ENCODE peak calls at places on chromosome 18, in eight cellular contexts. One of them, this sample, is unnamed.

GRCh38 chr18:2891526-2892431 is 45.0 kb downstream of the EMILIN2 start:
- DNase-seq in AG10803: no peak
- DNase-seq in substantia nigra: no peak
- DNase-seq in stimulated activated CD4-positive, alpha-beta T cell treated with anti-CD3 and anti-CD28 coated beads, Interleukin-2, amount 100 ng/mL, for 24 hours: no peak
- DNase-seq in cardiac muscle cell: peak; percentile 34
- DNase-seq in adipocyte: no peak
- DNase-seq in stimulated activated CD8-positive, alpha-beta memory T cell treated with anti-CD3 and anti-CD28 coated beads, Interleukin-4, amount 100 ng/mL, for 24 hours: no peak
- DNase-seq in naive thymus-derived CD4-positive, alpha-beta T cell: peak; percentile 37
- DNase-seq in this sample: no peak

GRCh38 chr18:68803371-68803770 is 5.5 kb downstream of the CCDC102B start:
- DNase-seq in AG10803: peak; percentile 96
- DNase-seq in substantia nigra: no peak
- DNase-seq in stimulated activated CD4-positive, alpha-beta T cell treated with anti-CD3 and anti-CD28 coated beads, Interleukin-2, amount 100 ng/mL, for 24 hours: no peak
- DNase-seq in cardiac muscle cell: no peak
- DNase-seq in adipocyte: peak; percentile 92
- DNase-seq in stimulated activated CD8-positive, alpha-beta memory T cell treated with anti-CD3 and anti-CD28 coated beads, Interleukin-4, amount 100 ng/mL, for 24 hours: no peak
- DNase-seq in naive thymus-derived CD4-positive, alpha-beta T cell: no peak
- DNase-seq in this sample: no peak

GRCh38 chr18:74652392-74652988 is 54.8 kb downstream of the ZNF407 start:
- DNase-seq in AG10803: peak; percentile 49
- DNase-seq in substantia nigra: no peak
- DNase-seq in stimulated activated CD4-positive, alpha-beta T cell treated with anti-CD3 and anti-CD28 coated beads, Interleukin-2, amount 100 ng/mL, for 24 hours: no peak
- DNase-seq in cardiac muscle cell: peak; percentile 65
- DNase-seq in adipocyte: peak; percentile 87
- DNase-seq in stimulated activated CD8-positive, alpha-beta memory T cell treated with anti-CD3 and anti-CD28 coated beads, Interleukin-4, amount 100 ng/mL, for 24 hours: no peak
- DNase-seq in naive thymus-derived CD4-positive, alpha-beta T cell: peak; percentile 36
- DNase-seq in this sample: peak; percentile 28

GRCh38 chr18:9293948-9294347 is 40.6 kb upstream of the TWSG1 start:
- DNase-seq in AG10803: no peak
- DNase-seq in substantia nigra: no peak
- DNase-seq in stimulated activated CD4-positive, alpha-beta T cell treated with anti-CD3 and anti-CD28 coated beads, Interleukin-2, amount 100 ng/mL, for 24 hours: no peak
- DNase-seq in cardiac muscle cell: no peak
- DNase-seq in adipocyte: no peak
- DNase-seq in stimulated activated CD8-positive, alpha-beta memory T cell treated with anti-CD3 and anti-CD28 coated beads, Interleukin-4, amount 100 ng/mL, for 24 hours: no peak
- DNase-seq in naive thymus-derived CD4-positive, alpha-beta T cell: no peak
- DNase-seq in this sample: no peak

GRCh38 chr18:55552498-55553189 is 35.3 kb downstream of the TCF4 start:
- DNase-seq in AG10803: no peak
- DNase-seq in substantia nigra: no peak
- DNase-seq in stimulated activated CD4-positive, alpha-beta T cell treated with anti-CD3 and anti-CD28 coated beads, Interleukin-2, amount 100 ng/mL, for 24 hours: no peak
- DNase-seq in cardiac muscle cell: no peak
- DNase-seq in adipocyte: no peak
- DNase-seq in stimulated activated CD8-positive, alpha-beta memory T cell treated with anti-CD3 and anti-CD28 coated beads, Interleukin-4, amount 100 ng/mL, for 24 hours: no peak
- DNase-seq in naive thymus-derived CD4-positive, alpha-beta T cell: no peak
- DNase-seq in this sample: no peak

GRCh38 chr18:62842898-62843297 is 127.6 kb downstream of the PHLPP1 start:
- DNase-seq in AG10803: no peak
- DNase-seq in substantia nigra: no peak
- DNase-seq in stimulated activated CD4-positive, alpha-beta T cell treated with anti-CD3 and anti-CD28 coated beads, Interleukin-2, amount 100 ng/mL, for 24 hours: no peak
- DNase-seq in cardiac muscle cell: no peak
- DNase-seq in adipocyte: no peak
- DNase-seq in stimulated activated CD8-positive, alpha-beta memory T cell treated with anti-CD3 and anti-CD28 coated beads, Interleukin-4, amount 100 ng/mL, for 24 hours: no peak
- DNase-seq in naive thymus-derived CD4-positive, alpha-beta T cell: no peak
- DNase-seq in this sample: no peak

GRCh38 chr18:46563317-46563716 is 93.7 kb downstream of the LOXHD1 start:
- DNase-seq in AG10803: no peak
- DNase-seq in substantia nigra: no peak
- DNase-seq in stimulated activated CD4-positive, alpha-beta T cell treated with anti-CD3 and anti-CD28 coated beads, Interleukin-2, amount 100 ng/mL, for 24 hours: no peak
- DNase-seq in cardiac muscle cell: no peak
- DNase-seq in adipocyte: no peak
- DNase-seq in stimulated activated CD8-positive, alpha-beta memory T cell treated with anti-CD3 and anti-CD28 coated beads, Interleukin-4, amount 100 ng/mL, for 24 hours: no peak
- DNase-seq in naive thymus-derived CD4-positive, alpha-beta T cell: no peak
- DNase-seq in this sample: no peak

GRCh38 chr18:61448316-61448715 is 115.1 kb downstream of the CDH20 start:
- DNase-seq in AG10803: no peak
- DNase-seq in substantia nigra: no peak
- DNase-seq in stimulated activated CD4-positive, alpha-beta T cell treated with anti-CD3 and anti-CD28 coated beads, Interleukin-2, amount 100 ng/mL, for 24 hours: no peak
- DNase-seq in cardiac muscle cell: no peak
- DNase-seq in adipocyte: no peak
- DNase-seq in stimulated activated CD8-positive, alpha-beta memory T cell treated with anti-CD3 and anti-CD28 coated beads, Interleukin-4, amount 100 ng/mL, for 24 hours: no peak
- DNase-seq in naive thymus-derived CD4-positive, alpha-beta T cell: no peak
- DNase-seq in this sample: no peak

GRCh38 chr18:56937874-56938273 is 209.0 kb upstream of the BOD1L2 start:
- DNase-seq in AG10803: no peak
- DNase-seq in substantia nigra: no peak
- DNase-seq in stimulated activated CD4-positive, alpha-beta T cell treated with anti-CD3 and anti-CD28 coated beads, Interleukin-2, amount 100 ng/mL, for 24 hours: no peak
- DNase-seq in cardiac muscle cell: no peak
- DNase-seq in adipocyte: no peak
- DNase-seq in stimulated activated CD8-positive, alpha-beta memory T cell treated with anti-CD3 and anti-CD28 coated beads, Interleukin-4, amount 100 ng/mL, for 24 hours: no peak
- DNase-seq in naive thymus-derived CD4-positive, alpha-beta T cell: no peak
- DNase-seq in this sample: no peak

GRCh38 chr18:36120297-36120696 is 8.8 kb downstream of the SLC39A6 start:
- DNase-seq in AG10803: no peak
- DNase-seq in substantia nigra: no peak
- DNase-seq in stimulated activated CD4-positive, alpha-beta T cell treated with anti-CD3 and anti-CD28 coated beads, Interleukin-2, amount 100 ng/mL, for 24 hours: no peak
- DNase-seq in cardiac muscle cell: no peak
- DNase-seq in adipocyte: no peak
- DNase-seq in stimulated activated CD8-positive, alpha-beta memory T cell treated with anti-CD3 and anti-CD28 coated beads, Interleukin-4, amount 100 ng/mL, for 24 hours: no peak
- DNase-seq in naive thymus-derived CD4-positive, alpha-beta T cell: no peak
- DNase-seq in this sample: no peak

GRCh38 chr18:32072321-32072720 is 19.4 kb upstream of the RNF138 start:
- DNase-seq in AG10803: no peak
- DNase-seq in substantia nigra: no peak
- DNase-seq in stimulated activated CD4-positive, alpha-beta T cell treated with anti-CD3 and anti-CD28 coated beads, Interleukin-2, amount 100 ng/mL, for 24 hours: no peak
- DNase-seq in cardiac muscle cell: no peak
- DNase-seq in adipocyte: no peak
- DNase-seq in stimulated activated CD8-positive, alpha-beta memory T cell treated with anti-CD3 and anti-CD28 coated beads, Interleukin-4, amount 100 ng/mL, for 24 hours: no peak
- DNase-seq in naive thymus-derived CD4-positive, alpha-beta T cell: peak; percentile 48
- DNase-seq in this sample: peak; percentile 13

GRCh38 chr18:35406666-35407065 is 29.5 kb upstream of the ZNF396 start:
- DNase-seq in AG10803: no peak
- DNase-seq in substantia nigra: no peak
- DNase-seq in stimulated activated CD4-positive, alpha-beta T cell treated with anti-CD3 and anti-CD28 coated beads, Interleukin-2, amount 100 ng/mL, for 24 hours: no peak
- DNase-seq in cardiac muscle cell: no peak
- DNase-seq in adipocyte: no peak
- DNase-seq in stimulated activated CD8-positive, alpha-beta memory T cell treated with anti-CD3 and anti-CD28 coated beads, Interleukin-4, amount 100 ng/mL, for 24 hours: no peak
- DNase-seq in naive thymus-derived CD4-positive, alpha-beta T cell: no peak
- DNase-seq in this sample: no peak

GRCh38 chr18:53698907-53699306 is 525.6 kb downstream of the MBD2 start:
- DNase-seq in AG10803: peak; percentile 37
- DNase-seq in substantia nigra: peak; percentile 2
- DNase-seq in stimulated activated CD4-positive, alpha-beta T cell treated with anti-CD3 and anti-CD28 coated beads, Interleukin-2, amount 100 ng/mL, for 24 hours: no peak
- DNase-seq in cardiac muscle cell: peak; percentile 79
- DNase-seq in adipocyte: peak; percentile 75
- DNase-seq in stimulated activated CD8-positive, alpha-beta memory T cell treated with anti-CD3 and anti-CD28 coated beads, Interleukin-4, amount 100 ng/mL, for 24 hours: no peak
- DNase-seq in naive thymus-derived CD4-positive, alpha-beta T cell: no peak
- DNase-seq in this sample: peak; percentile 3

GRCh38 chr18:10252952-10253680 is 201.3 kb upstream of the APCDD1 start:
- DNase-seq in AG10803: no peak
- DNase-seq in substantia nigra: no peak
- DNase-seq in stimulated activated CD4-positive, alpha-beta T cell treated with anti-CD3 and anti-CD28 coated beads, Interleukin-2, amount 100 ng/mL, for 24 hours: no peak
- DNase-seq in cardiac muscle cell: no peak
- DNase-seq in adipocyte: no peak
- DNase-seq in stimulated activated CD8-positive, alpha-beta memory T cell treated with anti-CD3 and anti-CD28 coated beads, Interleukin-4, amount 100 ng/mL, for 24 hours: no peak
- DNase-seq in naive thymus-derived CD4-positive, alpha-beta T cell: no peak
- DNase-seq in this sample: peak; percentile 25

GRCh38 chr18:50819027-50819726 is 639 bp downstream of the MRO start:
- DNase-seq in AG10803: peak; percentile 17
- DNase-seq in substantia nigra: peak; percentile 47
- DNase-seq in stimulated activated CD4-positive, alpha-beta T cell treated with anti-CD3 and anti-CD28 coated beads, Interleukin-2, amount 100 ng/mL, for 24 hours: no peak
- DNase-seq in cardiac muscle cell: peak; percentile 49
- DNase-seq in adipocyte: peak; percentile 29
- DNase-seq in stimulated activated CD8-positive, alpha-beta memory T cell treated with anti-CD3 and anti-CD28 coated beads, Interleukin-4, amount 100 ng/mL, for 24 hours: no peak
- DNase-seq in naive thymus-derived CD4-positive, alpha-beta T cell: no peak
- DNase-seq in this sample: peak; percentile 42

GRCh38 chr18:22267697-22268096 is 98.3 kb downstream of the GATA6 start:
- DNase-seq in AG10803: no peak
- DNase-seq in substantia nigra: no peak
- DNase-seq in stimulated activated CD4-positive, alpha-beta T cell treated with anti-CD3 and anti-CD28 coated beads, Interleukin-2, amount 100 ng/mL, for 24 hours: no peak
- DNase-seq in cardiac muscle cell: peak; percentile 75
- DNase-seq in adipocyte: no peak
- DNase-seq in stimulated activated CD8-positive, alpha-beta memory T cell treated with anti-CD3 and anti-CD28 coated beads, Interleukin-4, amount 100 ng/mL, for 24 hours: no peak
- DNase-seq in naive thymus-derived CD4-positive, alpha-beta T cell: no peak
- DNase-seq in this sample: no peak

GRCh38 chr18:23196119-23197004 is 61.1 kb downstream of the CABLES1 start:
- DNase-seq in AG10803: no peak
- DNase-seq in substantia nigra: no peak
- DNase-seq in stimulated activated CD4-positive, alpha-beta T cell treated with anti-CD3 and anti-CD28 coated beads, Interleukin-2, amount 100 ng/mL, for 24 hours: no peak
- DNase-seq in cardiac muscle cell: peak; percentile 12
- DNase-seq in adipocyte: no peak
- DNase-seq in stimulated activated CD8-positive, alpha-beta memory T cell treated with anti-CD3 and anti-CD28 coated beads, Interleukin-4, amount 100 ng/mL, for 24 hours: no peak
- DNase-seq in naive thymus-derived CD4-positive, alpha-beta T cell: no peak
- DNase-seq in this sample: no peak

GRCh38 chr18:10167759-10168158 is 253.9 kb downstream of the VAPA start:
- DNase-seq in AG10803: no peak
- DNase-seq in substantia nigra: no peak
- DNase-seq in stimulated activated CD4-positive, alpha-beta T cell treated with anti-CD3 and anti-CD28 coated beads, Interleukin-2, amount 100 ng/mL, for 24 hours: no peak
- DNase-seq in cardiac muscle cell: no peak
- DNase-seq in adipocyte: no peak
- DNase-seq in stimulated activated CD8-positive, alpha-beta memory T cell treated with anti-CD3 and anti-CD28 coated beads, Interleukin-4, amount 100 ng/mL, for 24 hours: no peak
- DNase-seq in naive thymus-derived CD4-positive, alpha-beta T cell: no peak
- DNase-seq in this sample: no peak

GRCh38 chr18:2391470-2391869 is 179.8 kb downstream of the METTL4 start:
- DNase-seq in AG10803: no peak
- DNase-seq in substantia nigra: no peak
- DNase-seq in stimulated activated CD4-positive, alpha-beta T cell treated with anti-CD3 and anti-CD28 coated beads, Interleukin-2, amount 100 ng/mL, for 24 hours: no peak
- DNase-seq in cardiac muscle cell: no peak
- DNase-seq in adipocyte: no peak
- DNase-seq in stimulated activated CD8-positive, alpha-beta memory T cell treated with anti-CD3 and anti-CD28 coated beads, Interleukin-4, amount 100 ng/mL, for 24 hours: no peak
- DNase-seq in naive thymus-derived CD4-positive, alpha-beta T cell: no peak
- DNase-seq in this sample: no peak

GRCh38 chr18:63159590-63159989 is 160.0 kb downstream of the BCL2 start:
- DNase-seq in AG10803: no peak
- DNase-seq in substantia nigra: no peak
- DNase-seq in stimulated activated CD4-positive, alpha-beta T cell treated with anti-CD3 and anti-CD28 coated beads, Interleukin-2, amount 100 ng/mL, for 24 hours: peak; percentile 38
- DNase-seq in cardiac muscle cell: no peak
- DNase-seq in adipocyte: no peak
- DNase-seq in stimulated activated CD8-positive, alpha-beta memory T cell treated with anti-CD3 and anti-CD28 coated beads, Interleukin-4, amount 100 ng/mL, for 24 hours: no peak
- DNase-seq in naive thymus-derived CD4-positive, alpha-beta T cell: no peak
- DNase-seq in this sample: no peak

GRCh38 chr18:49656098-49656591 is 94.3 kb downstream of the LIPG start:
- DNase-seq in AG10803: peak; percentile 8
- DNase-seq in substantia nigra: no peak
- DNase-seq in stimulated activated CD4-positive, alpha-beta T cell treated with anti-CD3 and anti-CD28 coated beads, Interleukin-2, amount 100 ng/mL, for 24 hours: no peak
- DNase-seq in cardiac muscle cell: no peak
- DNase-seq in adipocyte: peak; percentile 4
- DNase-seq in stimulated activated CD8-positive, alpha-beta memory T cell treated with anti-CD3 and anti-CD28 coated beads, Interleukin-4, amount 100 ng/mL, for 24 hours: no peak
- DNase-seq in naive thymus-derived CD4-positive, alpha-beta T cell: no peak
- DNase-seq in this sample: no peak

GRCh38 chr18:58690259-58690658 is 19.0 kb downstream of the MALT1 start:
- DNase-seq in AG10803: no peak
- DNase-seq in substantia nigra: no peak
- DNase-seq in stimulated activated CD4-positive, alpha-beta T cell treated with anti-CD3 and anti-CD28 coated beads, Interleukin-2, amount 100 ng/mL, for 24 hours: no peak
- DNase-seq in cardiac muscle cell: no peak
- DNase-seq in adipocyte: no peak
- DNase-seq in stimulated activated CD8-positive, alpha-beta memory T cell treated with anti-CD3 and anti-CD28 coated beads, Interleukin-4, amount 100 ng/mL, for 24 hours: no peak
- DNase-seq in naive thymus-derived CD4-positive, alpha-beta T cell: no peak
- DNase-seq in this sample: no peak

GRCh38 chr18:53551868-53552426 is 672.5 kb downstream of the MBD2 start:
- DNase-seq in AG10803: no peak
- DNase-seq in substantia nigra: no peak
- DNase-seq in stimulated activated CD4-positive, alpha-beta T cell treated with anti-CD3 and anti-CD28 coated beads, Interleukin-2, amount 100 ng/mL, for 24 hours: no peak
- DNase-seq in cardiac muscle cell: no peak
- DNase-seq in adipocyte: no peak
- DNase-seq in stimulated activated CD8-positive, alpha-beta memory T cell treated with anti-CD3 and anti-CD28 coated beads, Interleukin-4, amount 100 ng/mL, for 24 hours: no peak
- DNase-seq in naive thymus-derived CD4-positive, alpha-beta T cell: no peak
- DNase-seq in this sample: no peak

GRCh38 chr18:35933982-35934381 is 38.5 kb upstream of the RMP24 start:
- DNase-seq in AG10803: no peak
- DNase-seq in substantia nigra: no peak
- DNase-seq in stimulated activated CD4-positive, alpha-beta T cell treated with anti-CD3 and anti-CD28 coated beads, Interleukin-2, amount 100 ng/mL, for 24 hours: no peak
- DNase-seq in cardiac muscle cell: no peak
- DNase-seq in adipocyte: no peak
- DNase-seq in stimulated activated CD8-positive, alpha-beta memory T cell treated with anti-CD3 and anti-CD28 coated beads, Interleukin-4, amount 100 ng/mL, for 24 hours: no peak
- DNase-seq in naive thymus-derived CD4-positive, alpha-beta T cell: no peak
- DNase-seq in this sample: no peak

GRCh38 chr18:939167-939566 is 34.5 kb downstream of the ADCYAP1 start:
- DNase-seq in AG10803: no peak
- DNase-seq in substantia nigra: no peak
- DNase-seq in stimulated activated CD4-positive, alpha-beta T cell treated with anti-CD3 and anti-CD28 coated beads, Interleukin-2, amount 100 ng/mL, for 24 hours: no peak
- DNase-seq in cardiac muscle cell: no peak
- DNase-seq in adipocyte: no peak
- DNase-seq in stimulated activated CD8-positive, alpha-beta memory T cell treated with anti-CD3 and anti-CD28 coated beads, Interleukin-4, amount 100 ng/mL, for 24 hours: no peak
- DNase-seq in naive thymus-derived CD4-positive, alpha-beta T cell: no peak
- DNase-seq in this sample: no peak

GRCh38 chr18:48842259-48843061 is 108.3 kb downstream of the SMAD7 start:
- DNase-seq in AG10803: no peak
- DNase-seq in substantia nigra: no peak
- DNase-seq in stimulated activated CD4-positive, alpha-beta T cell treated with anti-CD3 and anti-CD28 coated beads, Interleukin-2, amount 100 ng/mL, for 24 hours: no peak
- DNase-seq in cardiac muscle cell: peak; percentile 34
- DNase-seq in adipocyte: no peak
- DNase-seq in stimulated activated CD8-positive, alpha-beta memory T cell treated with anti-CD3 and anti-CD28 coated beads, Interleukin-4, amount 100 ng/mL, for 24 hours: peak; percentile 42
- DNase-seq in naive thymus-derived CD4-positive, alpha-beta T cell: peak; percentile 80
- DNase-seq in this sample: no peak

GRCh38 chr18:22170421-22171262 is 1.3 kb downstream of the GATA6 start:
- DNase-seq in AG10803: peak; percentile 66
- DNase-seq in substantia nigra: no peak
- DNase-seq in stimulated activated CD4-positive, alpha-beta T cell treated with anti-CD3 and anti-CD28 coated beads, Interleukin-2, amount 100 ng/mL, for 24 hours: no peak
- DNase-seq in cardiac muscle cell: peak; percentile 59
- DNase-seq in adipocyte: peak; percentile 86
- DNase-seq in stimulated activated CD8-positive, alpha-beta memory T cell treated with anti-CD3 and anti-CD28 coated beads, Interleukin-4, amount 100 ng/mL, for 24 hours: no peak
- DNase-seq in naive thymus-derived CD4-positive, alpha-beta T cell: no peak
- DNase-seq in this sample: no peak

GRCh38 chr18:44715841-44716240 is 35.2 kb downstream of the SETBP1 start:
- DNase-seq in AG10803: peak; percentile 59
- DNase-seq in substantia nigra: no peak
- DNase-seq in stimulated activated CD4-positive, alpha-beta T cell treated with anti-CD3 and anti-CD28 coated beads, Interleukin-2, amount 100 ng/mL, for 24 hours: no peak
- DNase-seq in cardiac muscle cell: no peak
- DNase-seq in adipocyte: peak; percentile 27
- DNase-seq in stimulated activated CD8-positive, alpha-beta memory T cell treated with anti-CD3 and anti-CD28 coated beads, Interleukin-4, amount 100 ng/mL, for 24 hours: no peak
- DNase-seq in naive thymus-derived CD4-positive, alpha-beta T cell: no peak
- DNase-seq in this sample: no peak

GRCh38 chr18:77560334-77560970 is 310.8 kb downstream of the GALR1 start:
- DNase-seq in AG10803: no peak
- DNase-seq in substantia nigra: no peak
- DNase-seq in stimulated activated CD4-positive, alpha-beta T cell treated with anti-CD3 and anti-CD28 coated beads, Interleukin-2, amount 100 ng/mL, for 24 hours: no peak
- DNase-seq in cardiac muscle cell: no peak
- DNase-seq in adipocyte: no peak
- DNase-seq in stimulated activated CD8-positive, alpha-beta memory T cell treated with anti-CD3 and anti-CD28 coated beads, Interleukin-4, amount 100 ng/mL, for 24 hours: no peak
- DNase-seq in naive thymus-derived CD4-positive, alpha-beta T cell: no peak
- DNase-seq in this sample: no peak

GRCh38 chr18:14962626-14963025 is 214.7 kb downstream of the ANKRD30B start:
- DNase-seq in AG10803: no peak
- DNase-seq in substantia nigra: no peak
- DNase-seq in stimulated activated CD4-positive, alpha-beta T cell treated with anti-CD3 and anti-CD28 coated beads, Interleukin-2, amount 100 ng/mL, for 24 hours: no peak
- DNase-seq in cardiac muscle cell: no peak
- DNase-seq in adipocyte: no peak
- DNase-seq in stimulated activated CD8-positive, alpha-beta memory T cell treated with anti-CD3 and anti-CD28 coated beads, Interleukin-4, amount 100 ng/mL, for 24 hours: no peak
- DNase-seq in naive thymus-derived CD4-positive, alpha-beta T cell: no peak
- DNase-seq in this sample: no peak

GRCh38 chr18:8548186-8548585 is 61.1 kb upstream of the RAB12 start:
- DNase-seq in AG10803: peak; percentile 58
- DNase-seq in substantia nigra: no peak
- DNase-seq in stimulated activated CD4-positive, alpha-beta T cell treated with anti-CD3 and anti-CD28 coated beads, Interleukin-2, amount 100 ng/mL, for 24 hours: no peak
- DNase-seq in cardiac muscle cell: no peak
- DNase-seq in adipocyte: peak; percentile 46
- DNase-seq in stimulated activated CD8-positive, alpha-beta memory T cell treated with anti-CD3 and anti-CD28 coated beads, Interleukin-4, amount 100 ng/mL, for 24 hours: no peak
- DNase-seq in naive thymus-derived CD4-positive, alpha-beta T cell: no peak
- DNase-seq in this sample: no peak

GRCh38 chr18:48374423-48375149 is 34.6 kb downstream of the ZBTB7C start:
- DNase-seq in AG10803: no peak
- DNase-seq in substantia nigra: no peak
- DNase-seq in stimulated activated CD4-positive, alpha-beta T cell treated with anti-CD3 and anti-CD28 coated beads, Interleukin-2, amount 100 ng/mL, for 24 hours: no peak
- DNase-seq in cardiac muscle cell: no peak
- DNase-seq in adipocyte: no peak
- DNase-seq in stimulated activated CD8-positive, alpha-beta memory T cell treated with anti-CD3 and anti-CD28 coated beads, Interleukin-4, amount 100 ng/mL, for 24 hours: no peak
- DNase-seq in naive thymus-derived CD4-positive, alpha-beta T cell: no peak
- DNase-seq in this sample: no peak

GRCh38 chr18:74623047-74623816 is 25.6 kb downstream of the ZNF407 start:
- DNase-seq in AG10803: peak; percentile 25
- DNase-seq in substantia nigra: no peak
- DNase-seq in stimulated activated CD4-positive, alpha-beta T cell treated with anti-CD3 and anti-CD28 coated beads, Interleukin-2, amount 100 ng/mL, for 24 hours: peak; percentile 10
- DNase-seq in cardiac muscle cell: no peak
- DNase-seq in adipocyte: peak; percentile 41
- DNase-seq in stimulated activated CD8-positive, alpha-beta memory T cell treated with anti-CD3 and anti-CD28 coated beads, Interleukin-4, amount 100 ng/mL, for 24 hours: no peak
- DNase-seq in naive thymus-derived CD4-positive, alpha-beta T cell: peak; percentile 48
- DNase-seq in this sample: no peak

GRCh38 chr18:48667276-48668254 is 128.7 kb downstream of the CTIF start:
- DNase-seq in AG10803: no peak
- DNase-seq in substantia nigra: no peak
- DNase-seq in stimulated activated CD4-positive, alpha-beta T cell treated with anti-CD3 and anti-CD28 coated beads, Interleukin-2, amount 100 ng/mL, for 24 hours: no peak
- DNase-seq in cardiac muscle cell: peak; percentile 41
- DNase-seq in adipocyte: peak; percentile 12
- DNase-seq in stimulated activated CD8-positive, alpha-beta memory T cell treated with anti-CD3 and anti-CD28 coated beads, Interleukin-4, amount 100 ng/mL, for 24 hours: no peak
- DNase-seq in naive thymus-derived CD4-positive, alpha-beta T cell: no peak
- DNase-seq in this sample: no peak